ENCODE peak calls at places on chromosomes 4 and X, in five cellular contexts. R, T, Y, U and A are unnamed samples.

GRCh38 chr4:87188063-87188462 is 32.4 kb downstream of the KLHL8 start:
- DNase-seq in Y (peak), T (no peak), U (peak), R (no peak), A (no peak)

GRCh38 chrX:110268875-110269274 is 49.0 kb downstream of the AMMECR1 start:
- DNase-seq in U (peak), T (no peak), R (no peak), Y (no peak), A (no peak)

GRCh38 chr4:84855774-84856173 is 110.7 kb downstream of the WDFY3 start:
- DNase-seq in R (no peak), Y (no peak), U (no peak), T (no peak), A (no peak)

GRCh38 chrX:149629730-149630387 is 1.7 kb downstream of the TMEM185A start:
- DNase-seq in Y (no peak), R (no peak), T (no peak), U (no peak), A (no peak)

GRCh38 chr4:146267826-146268225 is 53.5 kb downstream of the REELD1 start:
- DNase-seq in U (peak), R (no peak), T (no peak), Y (no peak), A (no peak)

GRCh38 chr4:128810331-128810870 is 901 bp downstream of the JADE1 start:
- DNase-seq in T (peak), R (peak), Y (no peak), U (peak), A (peak)

GRCh38 chrX:47380268-47380667 is 9.9 kb downstream of the ZNF157 start:
- DNase-seq in U (no peak), Y (peak), R (peak), T (peak), A (no peak)

GRCh38 chrX:134551365-134552095 is 91.6 kb downstream of the HPRT1 start:
- DNase-seq in R (no peak), T (no peak), Y (peak), U (peak), A (no peak)

GRCh38 chrX:39605183-39605582 is 492.6 kb downstream of the BCOR start:
- DNase-seq in R (no peak), Y (no peak), T (no peak), U (no peak), A (no peak)

GRCh38 chrX:106278951-106279350 is 110.8 kb downstream of the PWWP3B start:
- DNase-seq in R (no peak), U (no peak), Y (no peak), T (no peak), A (no peak)

GRCh38 chr4:2696423-2696822 is 59.7 kb downstream of the TNIP2 start:
- DNase-seq in R (no peak), U (no peak), T (no peak), Y (no peak), A (no peak)

GRCh38 chr4:73853718-73854473 is 800 bp downstream of the PF4V1 start:
- DNase-seq in R (no peak), Y (no peak), U (no peak), T (no peak), A (no peak)

GRCh38 chr4:97404876-97405523 is 738.3 kb downstream of the STPG2 start:
- DNase-seq in T (no peak), Y (no peak), U (no peak), R (no peak), A (no peak)

GRCh38 chr4:35934370-35934981 is 309.8 kb downstream of the ARAP2 start:
- DNase-seq in U (peak), Y (peak), R (no peak), T (no peak), A (no peak)

GRCh38 chr4:65046496-65047101 is 623.7 kb downstream of the EPHA5 start:
- DNase-seq in T (no peak), U (no peak), Y (no peak), R (peak), A (no peak)

GRCh38 chrX:129086802-129087201 is 436.5 kb downstream of the SMARCA1 start:
- DNase-seq in Y (no peak), R (no peak), T (no peak), U (no peak), A (no peak)

DNA sequence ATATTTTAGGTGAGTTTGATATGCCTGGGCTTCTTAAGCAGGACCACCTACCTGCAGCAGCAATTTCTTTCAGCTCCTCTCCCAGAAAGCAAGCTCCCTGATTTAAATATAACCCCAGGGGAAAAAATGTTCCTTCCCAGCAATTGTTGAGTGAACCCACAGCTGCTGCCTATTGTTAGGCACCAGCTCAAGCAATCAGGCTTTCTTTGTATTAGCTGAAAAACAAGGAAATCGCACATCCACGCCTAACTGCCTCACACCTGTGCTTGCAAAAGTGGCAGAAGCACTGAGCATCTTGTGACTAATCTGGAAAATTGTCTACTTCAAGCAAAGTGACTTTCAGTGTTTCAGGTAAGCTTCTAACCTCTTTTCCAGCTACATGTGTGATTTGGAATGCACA is 432.2 kb downstream of the SMARCA1 start:
- DNase-seq in U (no peak), Y (no peak), R (no peak), T (no peak), A (no peak)
- H3K4me3 ChIP-seq in U (no peak), Y (no peak), R (no peak), T (no peak), A (no peak)

GRCh38 chr4:4479366-4479765 is 62.5 kb downstream of the STX18 start:
- DNase-seq in T (no peak), Y (no peak), U (no peak), R (no peak), A (no peak)

GRCh38 chr4:4477796-4478195 is 64.1 kb downstream of the STX18 start:
- DNase-seq in R (no peak), U (no peak), Y (no peak), T (no peak), A (no peak)

GRCh38 chr4:4480685-4481393 is 61.0 kb downstream of the STX18 start:
- DNase-seq in R (no peak), T (no peak), U (peak), Y (peak), A (no peak)

GRCh38 chr4:4480205-4480604 is 61.6 kb downstream of the STX18 start:
- DNase-seq in T (no peak), Y (no peak), R (no peak), U (no peak), A (no peak)

DNA sequence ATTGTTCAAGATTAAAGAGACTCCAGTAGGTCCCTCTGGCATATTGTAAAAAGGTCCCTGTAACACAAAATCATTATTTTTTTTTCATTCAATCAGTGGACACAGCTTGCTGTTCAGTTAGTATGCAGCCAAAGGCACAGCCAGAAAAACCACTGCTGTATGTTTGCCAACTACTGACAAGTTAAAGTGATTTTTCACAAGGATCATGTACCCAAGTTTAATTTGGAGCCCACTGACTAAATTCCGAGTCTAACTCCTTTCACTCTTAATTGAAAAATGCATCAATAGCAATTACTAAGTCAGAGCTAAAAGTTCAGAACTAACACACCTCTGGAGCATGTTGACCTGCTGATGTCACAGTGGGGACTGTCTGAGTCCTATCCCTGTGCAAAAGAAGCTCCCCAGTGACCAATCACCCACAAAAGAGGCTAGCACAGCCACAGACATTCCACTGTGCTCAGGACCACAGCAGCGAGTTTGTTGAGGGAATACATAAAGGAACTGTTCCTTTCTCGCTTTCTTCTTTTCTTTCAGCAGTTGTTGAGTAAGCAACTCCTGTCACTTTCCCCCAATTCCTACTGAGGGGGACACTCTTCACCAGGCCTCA is 60.4 kb downstream of the STX18 start:
- DNase-seq in T (no peak), U (no peak), R (no peak), Y (no peak), A (no peak)
- H3K4me3 ChIP-seq in T (no peak), U (no peak), R (no peak), Y (no peak), A (no peak)

GRCh38 chrX:120309873-120310730 is 1.2 kb downstream of the TMEM255A start:
- DNase-seq in U (no peak), T (no peak), Y (peak), R (no peak), A (no peak)

GRCh38 chrX:120308959-120309872 is 2.0 kb downstream of the TMEM255A start:
- DNase-seq in U (peak), Y (peak), T (peak), R (peak), A (peak)

GRCh38 chrX:120308558-120308957 is 2.7 kb downstream of the TMEM255A start:
- DNase-seq in Y (no peak), U (no peak), R (no peak), T (no peak), A (no peak)

GRCh38 chrX:120311632-120312000 is 355 bp upstream of the TMEM255A start:
- DNase-seq in U (no peak), Y (no peak), T (no peak), R (no peak), A (no peak)

GRCh38 chrX:120310861-120311631 is at the start of gene TMEM255A:
- DNase-seq in Y (no peak), U (no peak), R (no peak), T (no peak), A (no peak)
- H3K4me3 ChIP-seq in Y (peak), U (peak), R (no peak), T (peak), A (peak)

DNA sequence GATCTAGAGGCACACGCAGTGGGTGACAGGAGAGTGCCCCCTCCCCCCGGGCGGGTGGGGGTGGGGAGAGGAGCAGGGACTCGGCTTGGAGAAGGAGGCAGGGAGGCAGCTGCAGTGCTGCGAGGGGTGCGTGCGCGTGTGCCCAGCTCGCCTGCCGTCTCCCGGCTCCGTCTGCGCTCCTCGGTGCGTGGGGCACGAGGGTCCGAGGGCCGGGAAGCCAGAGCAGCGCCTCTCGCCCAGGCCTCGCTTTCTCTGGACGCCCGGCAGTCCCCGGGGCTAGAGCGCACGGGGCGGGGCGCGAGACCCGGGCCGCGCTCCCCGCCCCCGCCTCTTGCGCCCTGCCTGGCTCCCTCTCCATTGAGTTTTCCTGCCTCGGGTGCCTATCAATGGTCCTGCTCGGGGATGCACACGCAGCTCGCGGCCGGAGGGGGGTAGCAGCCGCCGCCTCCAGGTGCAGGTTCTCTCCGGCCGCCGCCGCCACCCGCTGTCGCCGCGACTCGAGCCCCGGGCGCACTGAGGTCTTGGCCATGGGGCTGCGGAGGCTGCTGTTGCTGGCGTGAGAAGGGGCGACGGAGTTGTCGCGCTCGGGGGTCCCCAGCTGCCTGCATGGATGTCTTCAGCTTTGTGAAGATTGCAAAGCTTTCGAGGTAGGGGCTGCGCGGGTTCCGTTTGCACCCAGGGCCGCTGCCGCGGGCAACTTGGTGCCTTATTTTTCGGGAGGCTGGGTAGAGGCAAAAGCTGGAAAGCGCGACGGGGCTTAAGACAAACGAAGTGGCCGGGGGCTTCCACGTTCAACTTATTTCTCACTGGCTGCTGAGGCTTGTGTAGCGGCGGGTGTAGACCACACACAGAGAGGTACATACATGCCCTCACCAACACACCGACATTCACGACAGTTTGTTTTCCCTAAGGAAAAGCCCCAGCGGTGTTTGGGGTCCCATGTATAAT is at the start of gene FRMPD4:
- DNase-seq in T (no peak), U (peak), Y (peak), R (no peak), A (peak)
- H3K4me3 ChIP-seq in T (peak), U (peak), Y (peak), R (no peak), A (peak)

GRCh38 chr4:40515037-40515397 is 114.6 kb downstream of the RBM47 start:
- DNase-seq in T (no peak), Y (no peak), U (peak), R (no peak), A (no peak)
- H3K4me3 ChIP-seq in T (no peak), Y (no peak), U (no peak), R (no peak), A (no peak)

GRCh38 chrX:56805399-56805798 is 76.4 kb downstream of the NBDY start:
- DNase-seq in U (no peak), Y (no peak), T (no peak), R (no peak), A (no peak)

GRCh38 chrX:56803849-56804681 is 75.0 kb downstream of the NBDY start:
- DNase-seq in Y (no peak), U (no peak), R (no peak), T (no peak), A (no peak)

GRCh38 chrX:56802428-56802827 is 73.4 kb downstream of the NBDY start:
- DNase-seq in U (no peak), Y (no peak), T (no peak), R (no peak), A (no peak)

GRCh38 chrX:56804867-56805266 is 75.8 kb downstream of the NBDY start:
- DNase-seq in Y (no peak), T (no peak), R (no peak), U (no peak), A (no peak)

DNA sequence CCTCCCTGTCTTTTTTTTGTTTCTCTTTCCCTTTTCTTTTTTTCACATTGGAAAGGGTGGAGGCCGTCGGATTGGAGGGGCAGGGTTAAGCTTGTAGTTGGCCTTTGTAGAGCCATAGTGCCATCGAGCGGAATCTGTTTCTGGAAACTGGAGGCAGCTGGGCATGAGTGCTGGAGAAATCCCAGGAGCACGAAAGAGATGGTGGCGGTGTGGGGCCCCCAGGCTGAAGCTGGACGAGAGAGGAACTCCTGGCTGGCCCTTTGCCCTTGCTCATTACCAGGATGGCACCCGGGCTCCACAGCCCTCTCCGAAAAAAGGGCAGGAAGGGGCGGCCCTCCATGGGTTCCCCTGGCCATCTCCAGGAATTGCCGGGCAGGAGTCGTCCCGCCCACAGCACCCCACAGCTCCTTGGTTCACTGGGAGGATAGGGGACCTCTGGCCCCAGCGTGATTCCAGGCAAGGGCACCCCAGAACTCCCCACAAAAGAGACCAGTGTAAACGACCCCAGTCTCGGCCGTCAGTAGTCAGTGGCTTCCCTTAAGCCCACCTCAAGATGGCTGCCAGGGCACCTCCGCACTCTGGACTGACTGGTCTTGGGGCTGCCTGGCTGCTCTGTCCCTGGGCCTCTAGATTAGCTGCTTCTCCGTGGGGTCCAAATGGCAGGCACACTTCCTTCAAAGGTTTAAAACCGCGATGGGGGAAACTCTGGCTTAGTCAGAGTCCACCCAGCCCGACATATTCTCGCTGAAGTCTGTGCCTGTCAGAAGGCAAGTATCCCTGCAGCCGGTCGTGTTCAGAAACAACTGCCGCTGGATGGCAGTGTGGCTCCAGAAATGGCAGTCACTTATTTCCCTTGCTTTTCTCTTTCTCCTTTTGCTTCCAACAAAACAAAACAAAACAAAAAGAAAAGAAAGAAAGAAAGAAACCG is 74.1 kb downstream of the NBDY start:
- DNase-seq in Y (peak), R (no peak), T (peak), U (peak), A (peak)
- H3K4me3 ChIP-seq in Y (no peak), R (no peak), T (peak), U (no peak), A (peak)